ENCODE peak calls at places on chromosomes 1 and 21, in five cellular contexts. K is thoracic aorta; N is HS-5; E is CD4-positive, alpha-beta T cell; S is CD8-positive, alpha-beta memory T cell. J is an unnamed sample.

GRCh38 chr21:36150192-36150711 is 6.4 kb upstream of the DOP1B start:
- DNase-seq in K (no peak), S (no peak), E (no peak), N (no peak), J (no peak)

GRCh38 chr1:12552951-12553921 is 64.8 kb downstream of the DHRS3 start:
- DNase-seq in N (no peak), E (no peak), K (no peak), S (no peak), J (no peak)

GRCh38 chr1:9401080-9401453 is 108.4 kb downstream of the SPSB1 start:
- DNase-seq in K (no peak), E (no peak), S (no peak), N (no peak), J (no peak)

GRCh38 chr1:116919802-116920201 is 10.1 kb downstream of the PTGFRN start:
- DNase-seq in S (no peak), N (no peak), K (no peak), E (no peak), J (no peak)

GRCh38 chr1:240758296-240758695 is 146.3 kb upstream of the GREM2 start:
- DNase-seq in E (no peak), N (no peak), K (no peak), S (no peak), J (no peak)

GRCh38 chr21:36460866-36461265 is 19.1 kb downstream of the CLDN14 start:
- DNase-seq in K (no peak), S (no peak), N (no peak), E (no peak), J (no peak)

GRCh38 chr1:64663654-64664053 is 81.2 kb upstream of the RAVER2 start:
- DNase-seq in E (no peak), S (no peak), K (no peak), N (no peak), J (no peak)

GRCh38 chr1:90839323-90839722 is 122.2 kb upstream of the BARHL2 start:
- DNase-seq in E (no peak), S (no peak), N (no peak), K (no peak), J (no peak)

GRCh38 chr1:74775735-74776134 is 42.8 kb downstream of the TYW3 start:
- DNase-seq in K (no peak), S (no peak), N (no peak), E (no peak), J (no peak)

GRCh38 chr1:21594935-21595897 is 73.9 kb downstream of the RAP1GAP start:
- DNase-seq in E (no peak), K (no peak), N (no peak), S (no peak), J (peak; percentile 9)

GRCh38 chr1:93735722-93736121 is 54.1 kb upstream of the BCAR3 start:
- DNase-seq in K (no peak), E (no peak), S (no peak), N (peak; percentile 91), J (no peak)

GRCh38 chr1:70465911-70466310 is 54.8 kb downstream of the CTH start:
- DNase-seq in S (no peak), E (no peak), K (no peak), N (no peak), J (no peak)

GRCh38 chr1:54053745-54054437 is 483 bp downstream of the TCEANC2 start:
- DNase-seq in N (no peak), E (no peak), K (no peak), S (no peak), J (no peak)

GRCh38 chr1:234069760-234070159 is 165.3 kb downstream of the SLC35F3 start:
- DNase-seq in E (no peak), S (no peak), K (no peak), N (no peak), J (no peak)

GRCh38 chr21:24045775-24046215 is 1561.5 kb downstream of the MRPL39 start:
- DNase-seq in S (no peak), K (peak; percentile 24), E (no peak), N (peak; percentile 94), J (no peak)

GRCh38 chr1:53341961-53342707 is 14.3 kb upstream of the LRP8 start:
- DNase-seq in E (no peak), N (no peak), K (no peak), S (no peak), J (no peak)

GRCh38 chr1:181351740-181352139 is 131.6 kb upstream of the CACNA1E start:
- DNase-seq in N (no peak), E (no peak), S (no peak), K (no peak), J (no peak)

GRCh38 chr1:36258960-36259344 is 34.7 kb downstream of the THRAP3 start:
- DNase-seq in S (no peak), N (no peak), E (no peak), K (no peak), J (no peak)

GRCh38 chr1:78475888-78476610 is 14.7 kb upstream of the PTGFR start:
- DNase-seq in N (no peak), S (no peak), E (no peak), K (no peak), J (no peak)

GRCh38 chr21:34274001-34274400 is 89.8 kb upstream of the KCNE2 start:
- DNase-seq in S (no peak), E (no peak), N (peak; percentile 11), K (no peak), J (no peak)

GRCh38 chr1:46492269-46492853 is 2.7 kb downstream of the DMBX1 start:
- DNase-seq in K (no peak), E (no peak), S (no peak), N (no peak), J (no peak)

GRCh38 chr1:234585333-234586055 is 24.5 kb downstream of the IRF2BP2 start:
- DNase-seq in E (no peak), K (no peak), N (no peak), S (no peak), J (no peak)

GRCh38 chr1:117570988-117571409 is 34.8 kb upstream of the TENT5C start:
- DNase-seq in N (no peak), E (no peak), S (no peak), K (no peak), J (no peak)